ENCODE peak calls at places on chromosomes 7 and 10, in eight cellular contexts. R is CD4-positive, CD25-positive, alpha-beta regulatory T cell; V is NCI-H460; Y is AG04449; C is NCI-H2171 treated with DMSO at 0.1 percent for 48 hours; T is NCI-H2227 treated with DMSO at 0.1 percent for 48 hours; P is activated naive CD8-positive, alpha-beta T cell treated with anti-CD3 and anti-CD28 coated beads, Interleukin-2, amount 50 U/mL, for 24 hours; F is midbrain. I is an unnamed sample.

GRCh38 chr7:87570178-87570577 is 30.5 kb downstream of the ABCB1 start:
- DNase-seq in Y (peak; percentile 41), P (no peak), R (no peak), F (no peak), T (no peak), C (no peak), V (no peak), I (no peak)

GRCh38 chr7:37028909-37029440 is 304.7 kb upstream of the AOAH start:
- DNase-seq in P (peak; percentile 38), Y (no peak), F (no peak), C (no peak), T (no peak), V (no peak), R (no peak), I (no peak)

GRCh38 chr7:77473240-77474005 is 57.3 kb upstream of the GSAP start:
- DNase-seq in C (no peak), V (no peak), Y (no peak), F (no peak), R (no peak), P (no peak), T (no peak), I (no peak)

GRCh38 chr7:17779381-17779780 is 160.9 kb downstream of the SNX13 start:
- DNase-seq in C (no peak), R (no peak), F (no peak), Y (no peak), P (no peak), V (no peak), T (no peak), I (no peak)

GRCh38 chr7:92025260-92025659 is 84.6 kb downstream of the AKAP9 start:
- DNase-seq in V (no peak), C (no peak), P (no peak), F (no peak), Y (peak; percentile 56), T (no peak), R (no peak), I (no peak)

GRCh38 chr7:75762350-75762917 is 9.6 kb downstream of the CCL26 start:
- DNase-seq in Y (no peak), T (peak; percentile 77), F (peak; percentile 57), V (peak; percentile 60), C (peak; percentile 77), R (peak; percentile 53), P (no peak), I (peak; percentile 53)

GRCh38 chr10:77550378-77550777 is 87.2 kb downstream of the KCNMA1 start:
- DNase-seq in Y (no peak), P (no peak), T (no peak), F (no peak), R (no peak), V (no peak), C (peak; percentile 83), I (no peak)

GRCh38 chr10:62805139-62806092 is 896 bp downstream of the ADO start:
- DNase-seq in Y (no peak), V (no peak), P (peak; percentile 28), T (no peak), R (no peak), C (peak; percentile 40), F (peak; percentile 2), I (peak; percentile 50)

GRCh38 chr10:85048644-85049043 is 720.3 kb downstream of the CCSER2 start:
- DNase-seq in C (no peak), P (no peak), T (no peak), Y (no peak), F (no peak), V (no peak), R (no peak), I (no peak)

GRCh38 chr7:129363-130221 is 62.8 kb upstream of the FAM20C start:
- DNase-seq in P (no peak), F (peak; percentile 62), Y (no peak), R (no peak), T (no peak), V (no peak), C (peak; percentile 75), I (no peak)

GRCh38 chr10:20247858-20248257 is 431.6 kb downstream of the PLXDC2 start:
- DNase-seq in C (no peak), Y (no peak), R (no peak), T (no peak), F (no peak), V (no peak), P (no peak), I (no peak)

GRCh38 chr10:61993676-61994401 is 92.3 kb downstream of the ARID5B start:
- DNase-seq in Y (no peak), F (no peak), R (peak; percentile 48), V (no peak), C (no peak), T (no peak), P (no peak), I (no peak)

GRCh38 chr7:137618748-137619147 is 228.0 kb downstream of the DGKI start:
- DNase-seq in F (no peak), T (no peak), C (no peak), Y (no peak), V (no peak), P (no peak), R (no peak), I (no peak)

GRCh38 chr10:11918384-11918783 is 95.2 kb downstream of the PROSER2 start:
- DNase-seq in T (no peak), F (no peak), V (no peak), R (no peak), Y (no peak), C (no peak), P (no peak), I (no peak)

GRCh38 chr10:91901784-91902677 is 7.3 kb downstream of the FGFBP3 start:
- DNase-seq in F (no peak), V (peak; percentile 81), T (no peak), C (no peak), Y (peak; percentile 68), R (peak; percentile 17), P (peak; percentile 52), I (peak; percentile 67)

GRCh38 chr7:102272075-102272916 is 14.4 kb upstream of the SH2B2 start:
- DNase-seq in C (peak; percentile 29), T (peak; percentile 69), V (peak; percentile 80), F (peak; percentile 80), P (peak; percentile 84), R (peak; percentile 65), Y (peak; percentile 19), I (peak; percentile 50)

GRCh38 chr7:124162667-124163066 is 129.8 kb upstream of the TMEM229A start:
- DNase-seq in V (no peak), Y (no peak), P (no peak), R (no peak), T (no peak), C (no peak), F (no peak), I (no peak)

GRCh38 chr10:76282122-76283030 is 851.0 kb downstream of the LRMDA start:
- DNase-seq in T (peak; percentile 84), R (no peak), V (no peak), Y (no peak), C (no peak), F (no peak), P (no peak), I (no peak)

GRCh38 chr7:74289018-74289659 is at the start of gene CLIP2:
- DNase-seq in C (peak; percentile 68), V (peak; percentile 66), R (peak; percentile 64), P (peak; percentile 77), T (peak; percentile 59), F (peak; percentile 88), Y (no peak), I (peak; percentile 81)

GRCh38 chr7:107236857-107237256 is 68.1 kb downstream of the HBP1 start:
- DNase-seq in V (no peak), T (no peak), Y (peak; percentile 28), P (no peak), C (no peak), R (no peak), F (no peak), I (no peak)

GRCh38 chr7:54183055-54183454 is 359.1 kb upstream of the VSTM2A start:
- DNase-seq in T (no peak), V (no peak), F (no peak), C (no peak), R (no peak), P (no peak), Y (no peak), I (no peak)

GRCh38 chr10:48518926-48519730 is 85.7 kb downstream of the ARHGAP22 start:
- DNase-seq in R (no peak), Y (no peak), C (no peak), F (no peak), T (no peak), P (no peak), V (no peak), I (no peak)

GRCh38 chr10:47258921-47259320 is 41.1 kb upstream of the GDF10 start:
- DNase-seq in V (no peak), C (no peak), P (no peak), F (no peak), T (no peak), Y (no peak), R (no peak), I (no peak)

GRCh38 chr7:50349399-50349798 is 44.9 kb downstream of the IKZF1 start:
- DNase-seq in V (no peak), Y (no peak), C (no peak), R (no peak), F (no peak), P (no peak), T (no peak), I (no peak)

GRCh38 chr7:6406121-6406520 is 41.6 kb downstream of the DAGLB start:
- DNase-seq in C (no peak), P (no peak), Y (no peak), F (no peak), T (no peak), R (no peak), V (no peak), I (no peak)

GRCh38 chr10:128875030-128875744 is 591.9 kb upstream of the MGMT start:
- DNase-seq in F (no peak), Y (no peak), V (no peak), T (no peak), P (no peak), R (no peak), C (no peak), I (no peak)

GRCh38 chr10:70293169-70293813 is 9.5 kb upstream of the NPFFR1 start:
- DNase-seq in C (no peak), V (no peak), T (no peak), R (no peak), F (no peak), P (no peak), Y (no peak), I (no peak)

GRCh38 chr7:11638026-11638774 is 193.8 kb downstream of the THSD7A start:
- DNase-seq in R (no peak), T (no peak), F (no peak), Y (no peak), P (no peak), C (no peak), V (no peak), I (no peak)

GRCh38 chr10:1243486-1244182 is 187.4 kb downstream of the WDR37 start:
- DNase-seq in C (no peak), R (no peak), T (no peak), F (no peak), Y (no peak), P (no peak), V (no peak), I (no peak)

GRCh38 chr7:108561047-108561619 is 8.4 kb downstream of the THAP5 start:
- DNase-seq in Y (no peak), R (no peak), C (no peak), V (no peak), F (no peak), P (no peak), T (no peak), I (no peak)

I was measured in CD8-positive, alpha-beta memory T cell.